ENCODE peak calls at places on chromosomes 6 and 20, in eight cellular contexts. One of them, this sample, is unnamed.

GRCh38 chr6:129732542-129732941 is 22.6 kb upstream of the ARHGAP18 start:
- ATAC-seq in CD8-positive, alpha-beta T cell: no peak
- ATAC-seq in activated CD8-positive, alpha-beta memory T cell treated with anti-CD3 and anti-CD28 coated beads, Interleukin-2, amount 10 ng/mL, durations not matched to agents 7 days and 5 days: no peak
- ATAC-seq in sciatic nerve: no peak
- ATAC-seq in T-helper 17 cell: no peak
- ATAC-seq in activated naive CD4-positive, alpha-beta T cell treated with anti-CD3 and anti-CD28 coated beads, Interleukin-2, amount 50 U/mL, for 72 hours: no peak
- ATAC-seq in pancreas: no peak
- ATAC-seq in activated CD4-positive, alpha-beta T cell treated with anti-CD3 and anti-CD28 coated beads for 36 hours: no peak
- ATAC-seq in this sample: no peak

GRCh38 chr6:138227316-138227781 is 9.1 kb upstream of the PBOV1 start:
- ATAC-seq in CD8-positive, alpha-beta T cell: no peak
- ATAC-seq in activated CD8-positive, alpha-beta memory T cell treated with anti-CD3 and anti-CD28 coated beads, Interleukin-2, amount 10 ng/mL, durations not matched to agents 7 days and 5 days: no peak
- ATAC-seq in sciatic nerve: no peak
- ATAC-seq in T-helper 17 cell: no peak
- ATAC-seq in activated naive CD4-positive, alpha-beta T cell treated with anti-CD3 and anti-CD28 coated beads, Interleukin-2, amount 50 U/mL, for 72 hours: no peak
- ATAC-seq in pancreas: peak; percentile 75
- ATAC-seq in activated CD4-positive, alpha-beta T cell treated with anti-CD3 and anti-CD28 coated beads for 36 hours: no peak
- ATAC-seq in this sample: no peak

GRCh38 chr6:136777651-136778050 is 14.6 kb downstream of the MAP3K5 start:
- ATAC-seq in CD8-positive, alpha-beta T cell: no peak
- ATAC-seq in activated CD8-positive, alpha-beta memory T cell treated with anti-CD3 and anti-CD28 coated beads, Interleukin-2, amount 10 ng/mL, durations not matched to agents 7 days and 5 days: no peak
- ATAC-seq in sciatic nerve: no peak
- ATAC-seq in T-helper 17 cell: no peak
- ATAC-seq in activated naive CD4-positive, alpha-beta T cell treated with anti-CD3 and anti-CD28 coated beads, Interleukin-2, amount 50 U/mL, for 72 hours: no peak
- ATAC-seq in pancreas: no peak
- ATAC-seq in activated CD4-positive, alpha-beta T cell treated with anti-CD3 and anti-CD28 coated beads for 36 hours: no peak
- ATAC-seq in this sample: no peak

GRCh38 chr6:139037490-139037889 is 8.9 kb downstream of the ABRACL start:
- ATAC-seq in CD8-positive, alpha-beta T cell: no peak
- ATAC-seq in activated CD8-positive, alpha-beta memory T cell treated with anti-CD3 and anti-CD28 coated beads, Interleukin-2, amount 10 ng/mL, durations not matched to agents 7 days and 5 days: no peak
- ATAC-seq in sciatic nerve: peak; percentile 72
- ATAC-seq in T-helper 17 cell: no peak
- ATAC-seq in activated naive CD4-positive, alpha-beta T cell treated with anti-CD3 and anti-CD28 coated beads, Interleukin-2, amount 50 U/mL, for 72 hours: no peak
- ATAC-seq in pancreas: no peak
- ATAC-seq in activated CD4-positive, alpha-beta T cell treated with anti-CD3 and anti-CD28 coated beads for 36 hours: no peak
- ATAC-seq in this sample: no peak

GRCh38 chr20:32672982-32673727 is 586 bp downstream of the C20orf203 start:
- ATAC-seq in CD8-positive, alpha-beta T cell: peak; percentile 58
- ATAC-seq in activated CD8-positive, alpha-beta memory T cell treated with anti-CD3 and anti-CD28 coated beads, Interleukin-2, amount 10 ng/mL, durations not matched to agents 7 days and 5 days: peak; percentile 78
- ATAC-seq in sciatic nerve: peak; percentile 36
- ATAC-seq in T-helper 17 cell: peak; percentile 25
- ATAC-seq in activated naive CD4-positive, alpha-beta T cell treated with anti-CD3 and anti-CD28 coated beads, Interleukin-2, amount 50 U/mL, for 72 hours: peak; percentile 63
- ATAC-seq in pancreas: no peak
- ATAC-seq in activated CD4-positive, alpha-beta T cell treated with anti-CD3 and anti-CD28 coated beads for 36 hours: peak; percentile 70
- ATAC-seq in this sample: no peak

GRCh38 chr6:149132336-149132735 is 185.2 kb upstream of the TAB2 start:
- ATAC-seq in CD8-positive, alpha-beta T cell: no peak
- ATAC-seq in activated CD8-positive, alpha-beta memory T cell treated with anti-CD3 and anti-CD28 coated beads, Interleukin-2, amount 10 ng/mL, durations not matched to agents 7 days and 5 days: peak; percentile 35
- ATAC-seq in sciatic nerve: no peak
- ATAC-seq in T-helper 17 cell: peak; percentile 32
- ATAC-seq in activated naive CD4-positive, alpha-beta T cell treated with anti-CD3 and anti-CD28 coated beads, Interleukin-2, amount 50 U/mL, for 72 hours: peak; percentile 39
- ATAC-seq in pancreas: no peak
- ATAC-seq in activated CD4-positive, alpha-beta T cell treated with anti-CD3 and anti-CD28 coated beads for 36 hours: peak; percentile 61
- ATAC-seq in this sample: no peak

GRCh38 chr6:115544765-115545409 is 515.8 kb downstream of the FRK start:
- ATAC-seq in CD8-positive, alpha-beta T cell: no peak
- ATAC-seq in activated CD8-positive, alpha-beta memory T cell treated with anti-CD3 and anti-CD28 coated beads, Interleukin-2, amount 10 ng/mL, durations not matched to agents 7 days and 5 days: no peak
- ATAC-seq in sciatic nerve: no peak
- ATAC-seq in T-helper 17 cell: no peak
- ATAC-seq in activated naive CD4-positive, alpha-beta T cell treated with anti-CD3 and anti-CD28 coated beads, Interleukin-2, amount 50 U/mL, for 72 hours: no peak
- ATAC-seq in pancreas: no peak
- ATAC-seq in activated CD4-positive, alpha-beta T cell treated with anti-CD3 and anti-CD28 coated beads for 36 hours: no peak
- ATAC-seq in this sample: no peak

GRCh38 chr20:47397652-47398301 is 41.3 kb upstream of the ZMYND8 start:
- ATAC-seq in CD8-positive, alpha-beta T cell: no peak
- ATAC-seq in activated CD8-positive, alpha-beta memory T cell treated with anti-CD3 and anti-CD28 coated beads, Interleukin-2, amount 10 ng/mL, durations not matched to agents 7 days and 5 days: peak; percentile 23
- ATAC-seq in sciatic nerve: no peak
- ATAC-seq in T-helper 17 cell: no peak
- ATAC-seq in activated naive CD4-positive, alpha-beta T cell treated with anti-CD3 and anti-CD28 coated beads, Interleukin-2, amount 50 U/mL, for 72 hours: no peak
- ATAC-seq in pancreas: peak; percentile 70
- ATAC-seq in activated CD4-positive, alpha-beta T cell treated with anti-CD3 and anti-CD28 coated beads for 36 hours: no peak
- ATAC-seq in this sample: no peak

GRCh38 chr6:164478426-164478825 is 831.0 kb downstream of the C6orf118 start:
- ATAC-seq in CD8-positive, alpha-beta T cell: no peak
- ATAC-seq in activated CD8-positive, alpha-beta memory T cell treated with anti-CD3 and anti-CD28 coated beads, Interleukin-2, amount 10 ng/mL, durations not matched to agents 7 days and 5 days: no peak
- ATAC-seq in sciatic nerve: no peak
- ATAC-seq in T-helper 17 cell: no peak
- ATAC-seq in activated naive CD4-positive, alpha-beta T cell treated with anti-CD3 and anti-CD28 coated beads, Interleukin-2, amount 50 U/mL, for 72 hours: no peak
- ATAC-seq in pancreas: no peak
- ATAC-seq in activated CD4-positive, alpha-beta T cell treated with anti-CD3 and anti-CD28 coated beads for 36 hours: no peak
- ATAC-seq in this sample: no peak

GRCh38 chr20:16391003-16391402 is 182.2 kb downstream of the KIF16B start:
- ATAC-seq in CD8-positive, alpha-beta T cell: no peak
- ATAC-seq in activated CD8-positive, alpha-beta memory T cell treated with anti-CD3 and anti-CD28 coated beads, Interleukin-2, amount 10 ng/mL, durations not matched to agents 7 days and 5 days: no peak
- ATAC-seq in sciatic nerve: peak; percentile 76
- ATAC-seq in T-helper 17 cell: peak; percentile 25
- ATAC-seq in activated naive CD4-positive, alpha-beta T cell treated with anti-CD3 and anti-CD28 coated beads, Interleukin-2, amount 50 U/mL, for 72 hours: no peak
- ATAC-seq in pancreas: no peak
- ATAC-seq in activated CD4-positive, alpha-beta T cell treated with anti-CD3 and anti-CD28 coated beads for 36 hours: no peak
- ATAC-seq in this sample: peak; percentile 39

GRCh38 chr6:157056275-157056674 is 267.0 kb downstream of the TMEM242 start:
- ATAC-seq in CD8-positive, alpha-beta T cell: no peak
- ATAC-seq in activated CD8-positive, alpha-beta memory T cell treated with anti-CD3 and anti-CD28 coated beads, Interleukin-2, amount 10 ng/mL, durations not matched to agents 7 days and 5 days: peak; percentile 21
- ATAC-seq in sciatic nerve: no peak
- ATAC-seq in T-helper 17 cell: no peak
- ATAC-seq in activated naive CD4-positive, alpha-beta T cell treated with anti-CD3 and anti-CD28 coated beads, Interleukin-2, amount 50 U/mL, for 72 hours: peak; percentile 83
- ATAC-seq in pancreas: no peak
- ATAC-seq in activated CD4-positive, alpha-beta T cell treated with anti-CD3 and anti-CD28 coated beads for 36 hours: peak; percentile 80
- ATAC-seq in this sample: no peak

GRCh38 chr6:108927927-108928326 is 79.7 kb downstream of the ARMC2 start:
- ATAC-seq in CD8-positive, alpha-beta T cell: no peak
- ATAC-seq in activated CD8-positive, alpha-beta memory T cell treated with anti-CD3 and anti-CD28 coated beads, Interleukin-2, amount 10 ng/mL, durations not matched to agents 7 days and 5 days: no peak
- ATAC-seq in sciatic nerve: no peak
- ATAC-seq in T-helper 17 cell: no peak
- ATAC-seq in activated naive CD4-positive, alpha-beta T cell treated with anti-CD3 and anti-CD28 coated beads, Interleukin-2, amount 50 U/mL, for 72 hours: no peak
- ATAC-seq in pancreas: no peak
- ATAC-seq in activated CD4-positive, alpha-beta T cell treated with anti-CD3 and anti-CD28 coated beads for 36 hours: no peak
- ATAC-seq in this sample: no peak

GRCh38 chr6:42387336-42387735 is 64.4 kb downstream of the TRERF1 start:
- ATAC-seq in CD8-positive, alpha-beta T cell: peak; percentile 49
- ATAC-seq in activated CD8-positive, alpha-beta memory T cell treated with anti-CD3 and anti-CD28 coated beads, Interleukin-2, amount 10 ng/mL, durations not matched to agents 7 days and 5 days: no peak
- ATAC-seq in sciatic nerve: no peak
- ATAC-seq in T-helper 17 cell: peak; percentile 86
- ATAC-seq in activated naive CD4-positive, alpha-beta T cell treated with anti-CD3 and anti-CD28 coated beads, Interleukin-2, amount 50 U/mL, for 72 hours: no peak
- ATAC-seq in pancreas: no peak
- ATAC-seq in activated CD4-positive, alpha-beta T cell treated with anti-CD3 and anti-CD28 coated beads for 36 hours: no peak
- ATAC-seq in this sample: no peak

GRCh38 chr20:43570496-43570895 is 11.7 kb downstream of the SGK2 start:
- ATAC-seq in CD8-positive, alpha-beta T cell: no peak
- ATAC-seq in activated CD8-positive, alpha-beta memory T cell treated with anti-CD3 and anti-CD28 coated beads, Interleukin-2, amount 10 ng/mL, durations not matched to agents 7 days and 5 days: no peak
- ATAC-seq in sciatic nerve: no peak
- ATAC-seq in T-helper 17 cell: no peak
- ATAC-seq in activated naive CD4-positive, alpha-beta T cell treated with anti-CD3 and anti-CD28 coated beads, Interleukin-2, amount 50 U/mL, for 72 hours: no peak
- ATAC-seq in pancreas: no peak
- ATAC-seq in activated CD4-positive, alpha-beta T cell treated with anti-CD3 and anti-CD28 coated beads for 36 hours: no peak
- ATAC-seq in this sample: no peak

GRCh38 chr6:143276436-143276835 is 174.1 kb downstream of the ADAT2 start:
- ATAC-seq in CD8-positive, alpha-beta T cell: no peak
- ATAC-seq in activated CD8-positive, alpha-beta memory T cell treated with anti-CD3 and anti-CD28 coated beads, Interleukin-2, amount 10 ng/mL, durations not matched to agents 7 days and 5 days: peak; percentile 67
- ATAC-seq in sciatic nerve: peak; percentile 32
- ATAC-seq in T-helper 17 cell: peak; percentile 37
- ATAC-seq in activated naive CD4-positive, alpha-beta T cell treated with anti-CD3 and anti-CD28 coated beads, Interleukin-2, amount 50 U/mL, for 72 hours: no peak
- ATAC-seq in pancreas: no peak
- ATAC-seq in activated CD4-positive, alpha-beta T cell treated with anti-CD3 and anti-CD28 coated beads for 36 hours: peak; percentile 55
- ATAC-seq in this sample: no peak

GRCh38 chr6:143575840-143576498 is 64.4 kb upstream of the FUCA2 start:
- ATAC-seq in CD8-positive, alpha-beta T cell: no peak
- ATAC-seq in activated CD8-positive, alpha-beta memory T cell treated with anti-CD3 and anti-CD28 coated beads, Interleukin-2, amount 10 ng/mL, durations not matched to agents 7 days and 5 days: no peak
- ATAC-seq in sciatic nerve: peak; percentile 88
- ATAC-seq in T-helper 17 cell: no peak
- ATAC-seq in activated naive CD4-positive, alpha-beta T cell treated with anti-CD3 and anti-CD28 coated beads, Interleukin-2, amount 50 U/mL, for 72 hours: no peak
- ATAC-seq in pancreas: no peak
- ATAC-seq in activated CD4-positive, alpha-beta T cell treated with anti-CD3 and anti-CD28 coated beads for 36 hours: no peak
- ATAC-seq in this sample: peak; percentile 22

GRCh38 chr6:24357336-24358218 is at the start of gene DCDC2:
- ATAC-seq in CD8-positive, alpha-beta T cell: peak; percentile 29
- ATAC-seq in activated CD8-positive, alpha-beta memory T cell treated with anti-CD3 and anti-CD28 coated beads, Interleukin-2, amount 10 ng/mL, durations not matched to agents 7 days and 5 days: peak; percentile 40
- ATAC-seq in sciatic nerve: peak; percentile 63
- ATAC-seq in T-helper 17 cell: peak; percentile 20
- ATAC-seq in activated naive CD4-positive, alpha-beta T cell treated with anti-CD3 and anti-CD28 coated beads, Interleukin-2, amount 50 U/mL, for 72 hours: peak; percentile 30
- ATAC-seq in pancreas: peak; percentile 86
- ATAC-seq in activated CD4-positive, alpha-beta T cell treated with anti-CD3 and anti-CD28 coated beads for 36 hours: peak; percentile 14
- ATAC-seq in this sample: peak; percentile 48

GRCh38 chr20:49110767-49111694 is 64.9 kb downstream of the CSE1L start:
- ATAC-seq in CD8-positive, alpha-beta T cell: no peak
- ATAC-seq in activated CD8-positive, alpha-beta memory T cell treated with anti-CD3 and anti-CD28 coated beads, Interleukin-2, amount 10 ng/mL, durations not matched to agents 7 days and 5 days: no peak
- ATAC-seq in sciatic nerve: no peak
- ATAC-seq in T-helper 17 cell: no peak
- ATAC-seq in activated naive CD4-positive, alpha-beta T cell treated with anti-CD3 and anti-CD28 coated beads, Interleukin-2, amount 50 U/mL, for 72 hours: peak; percentile 18
- ATAC-seq in pancreas: peak; percentile 8
- ATAC-seq in activated CD4-positive, alpha-beta T cell treated with anti-CD3 and anti-CD28 coated beads for 36 hours: no peak
- ATAC-seq in this sample: no peak

GRCh38 chr20:50580016-50580747 is 70.0 kb downstream of the PTPN1 start:
- ATAC-seq in CD8-positive, alpha-beta T cell: peak; percentile 55
- ATAC-seq in activated CD8-positive, alpha-beta memory T cell treated with anti-CD3 and anti-CD28 coated beads, Interleukin-2, amount 10 ng/mL, durations not matched to agents 7 days and 5 days: no peak
- ATAC-seq in sciatic nerve: peak; percentile 79
- ATAC-seq in T-helper 17 cell: peak; percentile 50
- ATAC-seq in activated naive CD4-positive, alpha-beta T cell treated with anti-CD3 and anti-CD28 coated beads, Interleukin-2, amount 50 U/mL, for 72 hours: no peak
- ATAC-seq in pancreas: peak; percentile 68
- ATAC-seq in activated CD4-positive, alpha-beta T cell treated with anti-CD3 and anti-CD28 coated beads for 36 hours: no peak
- ATAC-seq in this sample: peak; percentile 57

GRCh38 chr6:162730502-162730901 is 2.7 kb downstream of the PACRG start:
- ATAC-seq in CD8-positive, alpha-beta T cell: no peak
- ATAC-seq in activated CD8-positive, alpha-beta memory T cell treated with anti-CD3 and anti-CD28 coated beads, Interleukin-2, amount 10 ng/mL, durations not matched to agents 7 days and 5 days: no peak
- ATAC-seq in sciatic nerve: no peak
- ATAC-seq in T-helper 17 cell: no peak
- ATAC-seq in activated naive CD4-positive, alpha-beta T cell treated with anti-CD3 and anti-CD28 coated beads, Interleukin-2, amount 50 U/mL, for 72 hours: no peak
- ATAC-seq in pancreas: no peak
- ATAC-seq in activated CD4-positive, alpha-beta T cell treated with anti-CD3 and anti-CD28 coated beads for 36 hours: no peak
- ATAC-seq in this sample: no peak

GRCh38 chr6:130577178-130577919 is 211.5 kb downstream of the TMEM200A start:
- ATAC-seq in CD8-positive, alpha-beta T cell: no peak
- ATAC-seq in activated CD8-positive, alpha-beta memory T cell treated with anti-CD3 and anti-CD28 coated beads, Interleukin-2, amount 10 ng/mL, durations not matched to agents 7 days and 5 days: no peak
- ATAC-seq in sciatic nerve: no peak
- ATAC-seq in T-helper 17 cell: peak; percentile 39
- ATAC-seq in activated naive CD4-positive, alpha-beta T cell treated with anti-CD3 and anti-CD28 coated beads, Interleukin-2, amount 50 U/mL, for 72 hours: no peak
- ATAC-seq in pancreas: no peak
- ATAC-seq in activated CD4-positive, alpha-beta T cell treated with anti-CD3 and anti-CD28 coated beads for 36 hours: no peak
- ATAC-seq in this sample: no peak

GRCh38 chr6:34490390-34491090 is 24.7 kb downstream of the PACSIN1 start:
- ATAC-seq in CD8-positive, alpha-beta T cell: no peak
- ATAC-seq in activated CD8-positive, alpha-beta memory T cell treated with anti-CD3 and anti-CD28 coated beads, Interleukin-2, amount 10 ng/mL, durations not matched to agents 7 days and 5 days: no peak
- ATAC-seq in sciatic nerve: no peak
- ATAC-seq in T-helper 17 cell: no peak
- ATAC-seq in activated naive CD4-positive, alpha-beta T cell treated with anti-CD3 and anti-CD28 coated beads, Interleukin-2, amount 50 U/mL, for 72 hours: no peak
- ATAC-seq in pancreas: no peak
- ATAC-seq in activated CD4-positive, alpha-beta T cell treated with anti-CD3 and anti-CD28 coated beads for 36 hours: no peak
- ATAC-seq in this sample: no peak

GRCh38 chr20:54043044-54043967 is 27.1 kb downstream of the BCAS1 start:
- ATAC-seq in CD8-positive, alpha-beta T cell: no peak
- ATAC-seq in activated CD8-positive, alpha-beta memory T cell treated with anti-CD3 and anti-CD28 coated beads, Interleukin-2, amount 10 ng/mL, durations not matched to agents 7 days and 5 days: no peak
- ATAC-seq in sciatic nerve: peak; percentile 80
- ATAC-seq in T-helper 17 cell: no peak
- ATAC-seq in activated naive CD4-positive, alpha-beta T cell treated with anti-CD3 and anti-CD28 coated beads, Interleukin-2, amount 50 U/mL, for 72 hours: peak; percentile 72
- ATAC-seq in pancreas: no peak
- ATAC-seq in activated CD4-positive, alpha-beta T cell treated with anti-CD3 and anti-CD28 coated beads for 36 hours: peak; percentile 63
- ATAC-seq in this sample: peak; percentile 76

GRCh38 chr6:39657355-39657754 is 67.9 kb downstream of the KIF6 start:
- ATAC-seq in CD8-positive, alpha-beta T cell: no peak
- ATAC-seq in activated CD8-positive, alpha-beta memory T cell treated with anti-CD3 and anti-CD28 coated beads, Interleukin-2, amount 10 ng/mL, durations not matched to agents 7 days and 5 days: no peak
- ATAC-seq in sciatic nerve: no peak
- ATAC-seq in T-helper 17 cell: no peak
- ATAC-seq in activated naive CD4-positive, alpha-beta T cell treated with anti-CD3 and anti-CD28 coated beads, Interleukin-2, amount 50 U/mL, for 72 hours: no peak
- ATAC-seq in pancreas: no peak
- ATAC-seq in activated CD4-positive, alpha-beta T cell treated with anti-CD3 and anti-CD28 coated beads for 36 hours: no peak
- ATAC-seq in this sample: no peak

GRCh38 chr20:33317424-33318095 is 34.5 kb downstream of the BPIFB1 start:
- ATAC-seq in CD8-positive, alpha-beta T cell: no peak
- ATAC-seq in activated CD8-positive, alpha-beta memory T cell treated with anti-CD3 and anti-CD28 coated beads, Interleukin-2, amount 10 ng/mL, durations not matched to agents 7 days and 5 days: no peak
- ATAC-seq in sciatic nerve: no peak
- ATAC-seq in T-helper 17 cell: no peak
- ATAC-seq in activated naive CD4-positive, alpha-beta T cell treated with anti-CD3 and anti-CD28 coated beads, Interleukin-2, amount 50 U/mL, for 72 hours: no peak
- ATAC-seq in pancreas: no peak
- ATAC-seq in activated CD4-positive, alpha-beta T cell treated with anti-CD3 and anti-CD28 coated beads for 36 hours: no peak
- ATAC-seq in this sample: no peak

GRCh38 chr6:105263685-105264298 is 84.0 kb upstream of the POPDC3 start:
- ATAC-seq in CD8-positive, alpha-beta T cell: no peak
- ATAC-seq in activated CD8-positive, alpha-beta memory T cell treated with anti-CD3 and anti-CD28 coated beads, Interleukin-2, amount 10 ng/mL, durations not matched to agents 7 days and 5 days: no peak
- ATAC-seq in sciatic nerve: no peak
- ATAC-seq in T-helper 17 cell: no peak
- ATAC-seq in activated naive CD4-positive, alpha-beta T cell treated with anti-CD3 and anti-CD28 coated beads, Interleukin-2, amount 50 U/mL, for 72 hours: peak; percentile 83
- ATAC-seq in pancreas: no peak
- ATAC-seq in activated CD4-positive, alpha-beta T cell treated with anti-CD3 and anti-CD28 coated beads for 36 hours: peak; percentile 65
- ATAC-seq in this sample: no peak

GRCh38 chr6:145977881-145978280 is 13.7 kb upstream of the SHPRH start:
- ATAC-seq in CD8-positive, alpha-beta T cell: no peak
- ATAC-seq in activated CD8-positive, alpha-beta memory T cell treated with anti-CD3 and anti-CD28 coated beads, Interleukin-2, amount 10 ng/mL, durations not matched to agents 7 days and 5 days: no peak
- ATAC-seq in sciatic nerve: no peak
- ATAC-seq in T-helper 17 cell: no peak
- ATAC-seq in activated naive CD4-positive, alpha-beta T cell treated with anti-CD3 and anti-CD28 coated beads, Interleukin-2, amount 50 U/mL, for 72 hours: no peak
- ATAC-seq in pancreas: no peak
- ATAC-seq in activated CD4-positive, alpha-beta T cell treated with anti-CD3 and anti-CD28 coated beads for 36 hours: no peak
- ATAC-seq in this sample: no peak

GRCh38 chr20:17808357-17808756 is 108.6 kb downstream of the BANF2 start:
- ATAC-seq in CD8-positive, alpha-beta T cell: no peak
- ATAC-seq in activated CD8-positive, alpha-beta memory T cell treated with anti-CD3 and anti-CD28 coated beads, Interleukin-2, amount 10 ng/mL, durations not matched to agents 7 days and 5 days: no peak
- ATAC-seq in sciatic nerve: peak; percentile 83
- ATAC-seq in T-helper 17 cell: no peak
- ATAC-seq in activated naive CD4-positive, alpha-beta T cell treated with anti-CD3 and anti-CD28 coated beads, Interleukin-2, amount 50 U/mL, for 72 hours: no peak
- ATAC-seq in pancreas: peak; percentile 4
- ATAC-seq in activated CD4-positive, alpha-beta T cell treated with anti-CD3 and anti-CD28 coated beads for 36 hours: no peak
- ATAC-seq in this sample: peak; percentile 53

GRCh38 chr20:23245553-23246128 is 105.0 kb upstream of the NXT1 start:
- ATAC-seq in CD8-positive, alpha-beta T cell: no peak
- ATAC-seq in activated CD8-positive, alpha-beta memory T cell treated with anti-CD3 and anti-CD28 coated beads, Interleukin-2, amount 10 ng/mL, durations not matched to agents 7 days and 5 days: peak; percentile 33
- ATAC-seq in sciatic nerve: peak; percentile 67
- ATAC-seq in T-helper 17 cell: peak; percentile 47
- ATAC-seq in activated naive CD4-positive, alpha-beta T cell treated with anti-CD3 and anti-CD28 coated beads, Interleukin-2, amount 50 U/mL, for 72 hours: peak; percentile 58
- ATAC-seq in pancreas: peak; percentile 83
- ATAC-seq in activated CD4-positive, alpha-beta T cell treated with anti-CD3 and anti-CD28 coated beads for 36 hours: peak; percentile 61
- ATAC-seq in this sample: peak; percentile 39

GRCh38 chr20:60332523-60332922 is 374.3 kb downstream of the CDH26 start:
- ATAC-seq in CD8-positive, alpha-beta T cell: no peak
- ATAC-seq in activated CD8-positive, alpha-beta memory T cell treated with anti-CD3 and anti-CD28 coated beads, Interleukin-2, amount 10 ng/mL, durations not matched to agents 7 days and 5 days: no peak
- ATAC-seq in sciatic nerve: peak; percentile 67
- ATAC-seq in T-helper 17 cell: no peak
- ATAC-seq in activated naive CD4-positive, alpha-beta T cell treated with anti-CD3 and anti-CD28 coated beads, Interleukin-2, amount 50 U/mL, for 72 hours: no peak
- ATAC-seq in pancreas: no peak
- ATAC-seq in activated CD4-positive, alpha-beta T cell treated with anti-CD3 and anti-CD28 coated beads for 36 hours: no peak
- ATAC-seq in this sample: no peak

GRCh38 chr20:54220722-54221121 is 12.8 kb downstream of the PFDN4 start:
- ATAC-seq in CD8-positive, alpha-beta T cell: no peak
- ATAC-seq in activated CD8-positive, alpha-beta memory T cell treated with anti-CD3 and anti-CD28 coated beads, Interleukin-2, amount 10 ng/mL, durations not matched to agents 7 days and 5 days: no peak
- ATAC-seq in sciatic nerve: no peak
- ATAC-seq in T-helper 17 cell: no peak
- ATAC-seq in activated naive CD4-positive, alpha-beta T cell treated with anti-CD3 and anti-CD28 coated beads, Interleukin-2, amount 50 U/mL, for 72 hours: no peak
- ATAC-seq in pancreas: no peak
- ATAC-seq in activated CD4-positive, alpha-beta T cell treated with anti-CD3 and anti-CD28 coated beads for 36 hours: no peak
- ATAC-seq in this sample: no peak

GRCh38 chr6:11213305-11214106 is 19.0 kb downstream of the NEDD9 start:
- ATAC-seq in CD8-positive, alpha-beta T cell: no peak
- ATAC-seq in activated CD8-positive, alpha-beta memory T cell treated with anti-CD3 and anti-CD28 coated beads, Interleukin-2, amount 10 ng/mL, durations not matched to agents 7 days and 5 days: no peak
- ATAC-seq in sciatic nerve: peak; percentile 15
- ATAC-seq in T-helper 17 cell: no peak
- ATAC-seq in activated naive CD4-positive, alpha-beta T cell treated with anti-CD3 and anti-CD28 coated beads, Interleukin-2, amount 50 U/mL, for 72 hours: no peak
- ATAC-seq in pancreas: no peak
- ATAC-seq in activated CD4-positive, alpha-beta T cell treated with anti-CD3 and anti-CD28 coated beads for 36 hours: no peak
- ATAC-seq in this sample: no peak

GRCh38 chr6:143321687-143322086 is 128.8 kb downstream of the ADAT2 start:
- ATAC-seq in CD8-positive, alpha-beta T cell: no peak
- ATAC-seq in activated CD8-positive, alpha-beta memory T cell treated with anti-CD3 and anti-CD28 coated beads, Interleukin-2, amount 10 ng/mL, durations not matched to agents 7 days and 5 days: no peak
- ATAC-seq in sciatic nerve: no peak
- ATAC-seq in T-helper 17 cell: no peak
- ATAC-seq in activated naive CD4-positive, alpha-beta T cell treated with anti-CD3 and anti-CD28 coated beads, Interleukin-2, amount 50 U/mL, for 72 hours: no peak
- ATAC-seq in pancreas: no peak
- ATAC-seq in activated CD4-positive, alpha-beta T cell treated with anti-CD3 and anti-CD28 coated beads for 36 hours: no peak
- ATAC-seq in this sample: no peak

This sample was measured in gastroesophageal sphincter.